ENCODE peak calls at places on chromosomes 3 and 15, in six cellular contexts. P, M, F, H, X and K are unnamed samples.
A peak's percentile ranks its signal among the peaks of the same experiment; 100 is the strongest.

GRCh38 chr3:157136647-157137387 is 23.1 kb downstream of the CCNL1 start:
- DNase-seq in P (no peak), H (peak; percentile 25), X (no peak), M (no peak), F (no peak), K (no peak)

GRCh38 chr3:136250862-136251460 is 821 bp downstream of the PCCB start:
- DNase-seq in X (peak; percentile 69), H (peak; percentile 72), M (peak; percentile 77), P (peak; percentile 53), F (peak; percentile 6), K (no peak)

GRCh38 chr3:183428140-183429023 is at the start of gene MCF2L2:
- DNase-seq in H (peak; percentile 75), M (peak; percentile 85), F (peak; percentile 57), P (peak; percentile 35), X (peak; percentile 45), K (peak; percentile 32)

GRCh38 chr3:66609660-66610547 is 109.1 kb upstream of the LRIG1 start:
- DNase-seq in X (no peak), H (no peak), F (no peak), M (no peak), P (no peak), K (no peak)

GRCh38 chr3:158352551-158352950 is 218.4 kb upstream of the MLF1 start:
- DNase-seq in H (no peak), P (peak; percentile 18), X (no peak), F (no peak), M (no peak), K (no peak)

GRCh38 chr15:101463265-101463664 is 26.2 kb downstream of the PCSK6 start:
- DNase-seq in M (no peak), H (no peak), F (no peak), X (no peak), P (no peak), K (no peak)

GRCh38 chr3:65904016-65904415 is 134.7 kb downstream of the MAGI1 start:
- DNase-seq in H (no peak), X (no peak), M (no peak), F (no peak), P (no peak), K (no peak)

GRCh38 chr15:99719096-99719541 is 14.1 kb downstream of the LYSMD4 start:
- DNase-seq in P (no peak), F (no peak), X (no peak), M (no peak), H (no peak), K (no peak)

GRCh38 chr15:50808728-50809127 is 43.2 kb upstream of the SPPL2A start:
- DNase-seq in P (no peak), M (no peak), F (no peak), X (no peak), H (no peak), K (no peak)

GRCh38 chr3:25960776-25961175 is 170.9 kb downstream of the OXSM start:
- DNase-seq in X (no peak), P (no peak), F (no peak), M (no peak), H (no peak), K (no peak)

GRCh38 chr15:74497584-74497983 is 36.6 kb upstream of the UBL7 start:
- DNase-seq in M (no peak), X (no peak), F (no peak), H (no peak), P (no peak), K (no peak)

GRCh38 chr15:55587321-55588069 is 650 bp downstream of the PYGO1 start:
- DNase-seq in P (peak; percentile 5), X (no peak), H (peak; percentile 51), F (peak; percentile 33), M (peak; percentile 29), K (peak; percentile 73)

GRCh38 chr15:66039117-66039860 is 170.0 kb downstream of the RAB11A start:
- DNase-seq in X (no peak), P (no peak), F (no peak), H (no peak), M (no peak), K (no peak)

DNA sequence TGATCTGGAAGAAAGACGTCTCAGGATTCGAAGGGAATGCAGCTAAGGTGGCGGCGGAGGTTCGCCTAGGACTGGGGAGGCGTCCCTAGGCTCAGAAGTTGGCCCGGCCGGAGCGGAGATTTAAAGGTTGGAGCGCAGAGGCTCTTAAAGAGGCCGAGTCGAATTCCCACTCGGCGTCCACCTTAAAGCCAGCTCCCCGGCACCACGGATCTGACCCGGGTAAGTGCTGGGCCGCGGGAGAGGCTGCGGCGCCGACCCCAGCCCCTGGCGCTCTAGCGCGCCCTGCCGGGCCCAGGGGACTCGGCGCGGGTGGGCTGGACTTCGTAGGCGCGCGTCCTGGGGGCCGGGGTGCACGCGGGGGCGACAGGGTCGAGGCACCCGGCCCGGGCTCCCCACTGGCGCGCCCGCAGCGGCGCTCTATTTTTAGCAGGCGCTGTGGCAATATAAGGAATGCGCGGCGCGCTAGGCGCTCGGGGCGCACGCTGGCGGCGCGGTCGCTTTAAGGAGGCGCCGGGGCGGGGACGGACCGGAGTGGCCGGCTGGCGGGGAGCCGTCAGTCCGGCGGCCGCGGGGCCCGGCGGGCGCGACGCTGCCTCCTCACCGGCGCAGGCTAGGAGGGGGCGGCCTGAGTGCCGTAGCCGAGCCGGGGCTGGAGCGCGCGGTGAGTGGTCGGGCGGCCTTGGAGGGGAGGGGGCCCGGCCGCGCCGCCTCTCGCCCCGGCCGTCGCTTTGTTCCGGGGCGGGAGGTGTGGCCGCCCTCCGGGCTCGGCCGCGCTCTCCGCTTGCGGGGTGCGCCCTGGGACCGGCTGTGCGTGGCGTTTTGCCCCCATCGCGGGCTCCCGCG is at the start of gene MRAS:
- DNase-seq in X (no peak), H (peak; percentile 88), M (peak; percentile 91), F (peak; percentile 69), P (peak; percentile 66), K (peak; percentile 76)
- TF ChIP-seq CTCF in X (no peak), H (peak; percentile 38), M (peak; percentile 15), F (peak; percentile 13), P (peak; percentile 16), K (peak; percentile 37)

DNA sequence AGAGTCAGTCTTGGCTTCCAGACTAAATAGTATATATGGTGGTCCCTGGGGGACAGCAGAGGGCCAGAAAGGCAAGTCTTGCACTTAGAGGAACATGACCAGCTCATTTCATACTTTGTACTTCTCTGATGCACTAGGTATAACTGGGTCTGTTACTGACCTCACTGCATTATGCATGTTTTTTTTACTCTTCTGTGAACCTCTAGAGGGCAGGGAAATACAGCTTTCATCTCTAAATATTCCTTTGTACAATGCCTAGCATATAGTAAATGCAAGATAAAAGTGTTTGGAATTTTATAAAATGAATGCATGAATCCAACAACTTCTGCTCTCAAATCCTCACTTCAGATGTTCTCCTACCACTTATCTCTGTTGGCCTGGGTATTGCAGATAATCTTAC is 23.4 kb upstream of the ARL14 start:
- DNase-seq in X (no peak), F (no peak), P (no peak), M (no peak), H (no peak), K (no peak)
- TF ChIP-seq CTCF in X (peak; percentile 32), F (no peak), P (no peak), M (no peak), H (no peak), K (no peak)

DNA sequence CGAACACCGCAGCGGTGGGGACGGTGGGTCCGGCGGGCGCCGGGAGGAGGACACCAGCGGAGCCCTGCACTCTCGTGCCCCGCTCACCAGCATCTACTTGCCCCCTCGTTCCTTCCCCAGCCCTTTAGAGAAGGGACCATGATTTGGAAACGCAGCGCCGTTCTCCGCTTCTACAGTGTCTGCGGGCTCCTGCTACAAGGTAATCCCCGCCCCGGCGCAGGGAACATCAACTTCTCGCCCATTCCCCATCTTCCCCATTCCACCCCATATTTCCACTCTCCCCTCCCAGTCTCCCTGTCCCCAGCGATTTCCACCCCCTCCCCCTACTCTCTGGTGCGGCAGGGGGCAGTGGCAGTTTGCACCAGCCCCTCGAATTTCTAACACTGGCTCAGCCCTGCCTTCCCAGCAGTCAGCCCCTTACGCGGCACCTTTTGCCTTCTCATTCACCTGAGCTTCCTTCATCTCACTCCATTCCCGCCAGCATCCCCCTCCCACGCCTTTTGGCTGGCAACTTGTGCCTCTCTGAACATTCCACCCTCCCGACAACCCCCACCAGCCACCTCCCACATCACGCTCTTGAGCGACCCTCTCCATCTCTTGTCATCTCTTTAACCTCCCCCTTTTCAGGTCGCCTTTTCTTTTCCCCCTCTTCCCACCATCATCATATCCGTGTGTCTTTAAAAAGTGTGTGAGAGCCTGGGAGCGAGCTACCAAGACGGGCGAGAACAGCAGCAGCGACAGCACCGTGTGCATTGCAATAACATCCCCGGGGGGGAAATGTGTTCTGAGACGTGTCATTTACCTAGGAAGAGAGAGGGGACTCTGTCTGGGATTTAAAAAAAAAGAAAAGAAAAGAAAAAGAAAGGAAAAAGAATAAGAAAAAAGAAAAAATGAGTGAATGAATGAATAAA is 936 bp downstream of the CADM2 start:
- DNase-seq in F (peak; percentile 8), P (no peak), X (no peak), H (no peak), M (no peak), K (no peak)
- TF ChIP-seq CTCF in F (no peak), P (no peak), X (no peak), H (no peak), M (no peak), K (no peak)

GRCh38 chr15:48859426-48859825 is 18.5 kb upstream of the EID1 start:
- DNase-seq in M (no peak), F (no peak), X (no peak), P (no peak), H (no peak), K (no peak)

GRCh38 chr15:48851956-48852355 is 26.0 kb upstream of the EID1 start:
- DNase-seq in X (no peak), F (no peak), P (no peak), H (no peak), M (no peak), K (no peak)

GRCh38 chr15:48858401-48858800 is 19.5 kb upstream of the EID1 start:
- DNase-seq in H (no peak), F (no peak), P (no peak), X (no peak), M (no peak), K (no peak)

GRCh38 chr15:48856947-48857346 is 21.0 kb upstream of the EID1 start:
- DNase-seq in P (no peak), M (no peak), H (no peak), X (no peak), F (no peak), K (no peak)

DNA sequence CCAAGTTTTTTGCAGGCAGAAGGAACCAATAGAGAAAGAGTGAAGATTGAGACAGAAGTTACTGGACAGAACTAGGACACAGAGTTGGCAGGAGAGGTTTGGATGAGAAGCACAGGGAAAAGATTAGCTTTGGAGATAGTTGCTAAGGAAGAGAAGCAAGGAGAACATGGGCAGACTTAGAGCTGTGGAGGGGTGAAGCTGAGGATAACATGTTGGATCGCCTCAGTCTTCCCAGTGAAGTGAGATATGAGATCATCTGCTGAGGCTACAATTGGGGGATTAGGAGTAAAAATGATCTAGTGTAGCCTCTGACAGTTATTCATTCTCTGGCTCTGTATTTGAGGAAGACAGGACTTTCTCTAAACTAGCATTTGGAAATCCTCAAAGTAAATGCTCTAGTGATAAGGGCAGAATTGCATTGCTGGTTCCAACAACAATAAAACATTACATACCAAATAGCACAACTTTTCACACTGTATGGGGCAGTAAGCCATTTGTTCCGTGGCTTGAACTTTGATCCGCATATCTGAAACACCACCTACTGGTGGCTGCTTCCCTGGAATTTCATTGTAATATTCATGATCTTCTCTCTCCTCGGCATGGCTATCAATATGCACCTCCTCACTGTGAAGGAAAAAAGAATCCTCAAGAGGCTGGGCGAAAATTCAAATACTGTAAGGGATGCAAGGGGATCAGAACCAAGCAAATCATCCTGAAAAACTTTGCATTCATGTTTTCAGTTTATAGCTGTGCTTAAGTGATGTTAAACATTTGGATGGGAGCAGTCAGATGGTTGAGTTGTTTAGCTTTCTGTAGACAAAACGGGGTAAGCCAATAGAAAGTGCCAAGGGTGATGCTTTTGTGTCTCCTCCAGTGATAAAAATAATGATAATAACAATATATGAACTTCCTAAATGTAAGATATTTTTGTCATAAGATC is 22.2 kb upstream of the EID1 start:
- DNase-seq in F (peak; percentile 35), M (no peak), H (no peak), P (peak; percentile 42), X (no peak), K (no peak)
- TF ChIP-seq CTCF in F (peak; percentile 35), M (no peak), H (peak; percentile 20), P (peak; percentile 10), X (peak; percentile 65), K (no peak)